ENCODE peak calls at places on chromosome 10, in seven cellular contexts. A, O, P, D, B, Q and F are unnamed samples.

GRCh38 chr10:74927701-74928100 is 101.3 kb downstream of the KAT6B start:
- DNase-seq in B (no peak), A (no peak), Q (no peak), O (no peak), P (no peak), D (no peak), F (no peak)

GRCh38 chr10:70931168-70931805 is 42.9 kb upstream of the PCBD1 start:
- DNase-seq in P (no peak), Q (no peak), A (no peak), D (no peak), O (no peak), B (no peak), F (no peak)

GRCh38 chr10:71502221-71502620 is 105.5 kb downstream of the CDH23 start:
- DNase-seq in P (no peak), B (no peak), Q (no peak), D (no peak), A (no peak), O (no peak), F (no peak)

GRCh38 chr10:454860-455259 is 234.6 kb downstream of the DIP2C start:
- DNase-seq in D (peak; percentile 48), B (peak; percentile 49), A (no peak), Q (peak; percentile 91), P (no peak), O (peak; percentile 79), F (no peak)

GRCh38 chr10:52004342-52004949 is 305.1 kb upstream of the CSTF2T start:
- DNase-seq in D (no peak), O (peak; percentile 41), A (peak; percentile 13), B (no peak), P (no peak), Q (no peak), F (no peak)

GRCh38 chr10:8544057-8544380 is 489.5 kb downstream of the GATA3 start:
- DNase-seq in D (no peak), B (no peak), A (no peak), Q (no peak), O (no peak), P (no peak), F (no peak)

GRCh38 chr10:31270954-31271353 is 48.1 kb upstream of the ZEB1 start:
- DNase-seq in Q (no peak), O (no peak), A (no peak), D (no peak), B (no peak), P (no peak), F (no peak)

GRCh38 chr10:118840071-118840775 is 85.5 kb upstream of the CACUL1 start:
- DNase-seq in A (peak; percentile 15), Q (no peak), O (no peak), B (no peak), P (no peak), D (no peak), F (no peak)

GRCh38 chr10:109913351-109913902 is 9.9 kb downstream of the XPNPEP1 start:
- DNase-seq in Q (no peak), A (no peak), O (no peak), P (no peak), D (no peak), B (no peak), F (no peak)

GRCh38 chr10:128369101-128369650 is 243.0 kb upstream of the MKI67 start:
- DNase-seq in O (no peak), A (no peak), D (no peak), B (no peak), Q (no peak), P (no peak), F (no peak)

GRCh38 chr10:28920091-28920490 is 242.8 kb downstream of the BAMBI start:
- DNase-seq in Q (no peak), P (no peak), A (no peak), B (no peak), O (no peak), D (no peak), F (no peak)

GRCh38 chr10:3749597-3750351 is 35.2 kb downstream of the KLF6 start:
- DNase-seq in B (no peak), Q (peak; percentile 88), P (no peak), A (no peak), O (no peak), D (peak; percentile 72), F (no peak)

GRCh38 chr10:119323085-119323670 is 115.8 kb downstream of the GRK5 start:
- DNase-seq in P (no peak), Q (no peak), O (no peak), B (no peak), A (no peak), D (no peak), F (no peak)

GRCh38 chr10:37975407-37975991 is 948 bp downstream of the ZNF25 start:
- DNase-seq in A (no peak), D (no peak), Q (no peak), P (no peak), B (no peak), O (peak; percentile 37), F (no peak)

GRCh38 chr10:75019360-75019759 is 92.1 kb upstream of the SAMD8 start:
- DNase-seq in P (no peak), B (no peak), A (no peak), O (peak; percentile 35), D (no peak), Q (no peak), F (no peak)

GRCh38 chr10:102241444-102242117 is at the start of gene PITX3:
- DNase-seq in A (peak; percentile 97), P (peak; percentile 80), Q (peak; percentile 96), D (peak; percentile 95), B (peak; percentile 93), O (peak; percentile 89), F (peak; percentile 96)

DNA sequence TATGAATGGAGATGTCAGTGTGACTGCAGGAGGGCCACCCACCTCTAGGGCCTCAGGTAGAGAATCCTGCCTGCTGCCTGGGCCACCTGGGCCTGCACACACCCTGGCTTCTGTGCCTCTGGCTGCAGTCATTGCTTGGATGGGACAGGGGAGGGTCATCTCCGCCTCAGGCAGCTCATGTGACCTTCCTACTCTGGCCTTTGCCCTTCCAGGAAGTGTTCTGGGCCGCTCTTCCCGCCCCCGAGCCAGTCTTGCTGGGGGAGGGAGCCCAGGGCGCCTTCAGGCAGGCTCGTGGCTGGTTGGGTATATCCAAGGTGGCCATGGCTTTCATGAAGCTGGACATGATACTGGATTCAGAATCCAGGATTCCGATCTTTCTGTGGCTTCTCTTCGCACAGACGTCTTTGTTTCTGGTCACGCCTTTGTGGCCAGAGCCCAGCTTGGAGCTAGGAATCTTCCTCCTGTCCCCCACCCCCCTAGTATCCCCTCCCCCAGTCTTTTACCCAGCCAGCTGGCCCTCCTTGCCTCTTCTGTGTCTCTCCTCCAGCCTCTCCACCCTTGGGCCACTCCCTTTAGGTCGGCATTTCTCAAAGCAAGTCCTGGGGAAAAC is 119.5 kb downstream of the ZMIZ1 start:
- DNase-seq in Q (no peak), A (peak; percentile 62), D (no peak), P (no peak), O (no peak), B (no peak), F (no peak)
- TF ChIP-seq EP300 in Q (no peak), A (no peak), D (no peak), P (no peak), O (no peak), B (no peak), F (no peak)

GRCh38 chr10:114852197-114852596 is 30.6 kb downstream of the FHIP2A start:
- DNase-seq in B (no peak), Q (no peak), D (no peak), P (no peak), O (no peak), A (peak; percentile 5), F (no peak)

GRCh38 chr10:114857922-114858629 is 36.5 kb downstream of the FHIP2A start:
- DNase-seq in B (no peak), Q (no peak), P (no peak), A (no peak), D (no peak), O (no peak), F (no peak)

GRCh38 chr10:114859227-114859626 is 37.6 kb downstream of the FHIP2A start:
- DNase-seq in A (no peak), B (no peak), P (no peak), D (no peak), Q (no peak), O (no peak), F (no peak)

GRCh38 chr10:114856544-114857287 is 35.1 kb downstream of the FHIP2A start:
- DNase-seq in D (no peak), Q (no peak), O (peak; percentile 28), A (no peak), B (no peak), P (no peak), F (no peak)

DNA sequence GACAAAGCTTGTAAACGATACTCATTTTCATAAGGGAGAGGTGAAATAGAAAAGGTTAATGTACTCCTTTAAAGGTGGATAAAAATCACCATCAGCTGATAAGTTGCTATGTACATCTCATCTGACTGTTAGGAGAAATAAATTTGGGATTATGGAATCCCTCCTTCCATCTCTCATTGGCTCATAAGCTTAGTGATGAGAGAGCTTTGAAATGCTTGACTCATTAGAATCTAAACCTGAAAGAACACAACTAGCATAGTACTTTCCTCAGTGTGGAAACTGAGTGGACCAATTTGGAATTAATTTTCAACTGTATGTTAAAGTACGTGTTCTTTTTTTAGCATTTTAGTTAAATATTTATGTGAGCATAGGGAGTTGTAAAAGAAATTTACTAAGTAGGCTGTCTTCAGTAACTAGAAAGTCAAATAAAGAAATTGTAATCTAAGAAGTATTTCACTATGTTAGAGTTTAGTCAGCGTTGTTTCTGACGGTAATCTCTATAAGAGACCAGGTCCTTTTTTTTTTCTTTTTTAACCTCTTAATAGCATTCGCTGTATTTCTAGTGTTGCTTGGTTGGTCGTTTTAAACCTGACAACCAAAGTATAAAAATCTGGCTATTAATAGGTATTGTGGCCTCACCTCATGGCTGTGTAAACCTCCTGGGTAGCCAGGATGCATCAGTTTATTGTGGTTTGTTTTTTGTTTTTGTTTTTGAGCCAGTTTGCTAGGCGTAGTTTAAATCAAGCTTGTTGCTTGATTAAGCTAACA is 34.4 kb downstream of the FHIP2A start:
- DNase-seq in Q (no peak), A (no peak), D (no peak), P (no peak), B (no peak), O (no peak), F (no peak)
- TF ChIP-seq POLR2A in Q (no peak), A (no peak), D (no peak), P (no peak), B (no peak), O (no peak), F (no peak)

GRCh38 chr10:72735288-72735926 is 43.5 kb downstream of the MCU start:
- DNase-seq in D (no peak), P (no peak), B (no peak), Q (no peak), A (no peak), O (no peak), F (no peak)
- H3K4me1 ChIP-seq in D (peaks cover 8% of the 10 kb centered on the region), P (no peaks in the 10 kb centered on the region), B (peaks cover 72% of the 10 kb centered on the region), Q (no peaks in the 10 kb centered on the region), A (peaks cover 5% of the 10 kb centered on the region), O (peaks cover 35% of the 10 kb centered on the region), F (peaks cover 26% of the 10 kb centered on the region)

GRCh38 chr10:131242007-131242406 is 69.5 kb downstream of the TCERG1L start:
- DNase-seq in B (peak; percentile 36), P (no peak), A (peak; percentile 22), Q (no peak), O (peak; percentile 22), D (no peak), F (peak; percentile 15)

GRCh38 chr10:131239926-131240325 is 71.6 kb downstream of the TCERG1L start:
- DNase-seq in B (no peak), O (no peak), P (no peak), D (no peak), Q (no peak), A (no peak), F (no peak)

GRCh38 chr10:131238669-131239280 is 72.7 kb downstream of the TCERG1L start:
- DNase-seq in B (no peak), O (no peak), D (no peak), Q (no peak), A (no peak), P (no peak), F (no peak)

GRCh38 chr10:131243076-131243475 is 68.4 kb downstream of the TCERG1L start:
- DNase-seq in O (no peak), B (no peak), A (no peak), P (no peak), Q (no peak), D (no peak), F (no peak)

GRCh38 chr10:131240691-131241090 is 70.8 kb downstream of the TCERG1L start:
- DNase-seq in D (no peak), A (no peak), O (no peak), B (no peak), Q (no peak), P (no peak), F (no peak)
- TF ChIP-seq EP300 in D (no peak), A (no peak), O (no peak), B (no peak), Q (no peak), P (no peak), F (no peak)